ENCODE peak calls at places on chromosomes 7 and 10, in eight cellular contexts. One of them, this sample, is unnamed.

GRCh38 chr10:83886871-83887270 is 252.4 kb upstream of the GHITM start:
- DNase-seq in A549: no peak
- DNase-seq in activated CD4-positive, alpha-beta T cell treated with anti-CD3 and anti-CD28 coated beads for 4 hours: no peak
- DNase-seq in GM03348: no peak
- DNase-seq in skeletal muscle cell: no peak
- DNase-seq in adrenal gland: no peak
- DNase-seq in activated naive CD4-positive, alpha-beta T cell treated with Interleukin-2 at 50 U/mL for 16 hours: no peak
- DNase-seq in pancreas: no peak
- DNase-seq in this sample: no peak

GRCh38 chr7:2675256-2675764 is 12.7 kb upstream of the AMZ1 start:
- DNase-seq in pancreas: no peak
- DNase-seq in GM03348: no peak
- DNase-seq in activated CD4-positive, alpha-beta T cell treated with anti-CD3 and anti-CD28 coated beads for 4 hours: no peak
- DNase-seq in A549: no peak
- DNase-seq in adrenal gland: no peak
- DNase-seq in activated naive CD4-positive, alpha-beta T cell treated with Interleukin-2 at 50 U/mL for 16 hours: no peak
- DNase-seq in skeletal muscle cell: no peak
- DNase-seq in this sample: no peak

GRCh38 chr10:64086083-64086772 is 565.0 kb downstream of the REEP3 start:
- DNase-seq in activated CD4-positive, alpha-beta T cell treated with anti-CD3 and anti-CD28 coated beads for 4 hours: no peak
- DNase-seq in pancreas: no peak
- DNase-seq in activated naive CD4-positive, alpha-beta T cell treated with Interleukin-2 at 50 U/mL for 16 hours: no peak
- DNase-seq in skeletal muscle cell: no peak
- DNase-seq in A549: no peak
- DNase-seq in GM03348: no peak
- DNase-seq in adrenal gland: no peak
- DNase-seq in this sample: no peak

GRCh38 chr10:71575934-71576801 is 143.4 kb downstream of the C10orf105 start:
- DNase-seq in GM03348: no peak
- DNase-seq in skeletal muscle cell: no peak
- DNase-seq in A549: no peak
- DNase-seq in activated naive CD4-positive, alpha-beta T cell treated with Interleukin-2 at 50 U/mL for 16 hours: no peak
- DNase-seq in adrenal gland: no peak
- DNase-seq in activated CD4-positive, alpha-beta T cell treated with anti-CD3 and anti-CD28 coated beads for 4 hours: no peak
- DNase-seq in pancreas: no peak
- DNase-seq in this sample: no peak

GRCh38 chr10:99435986-99436633 is 5.7 kb upstream of the GOT1 start:
- DNase-seq in adrenal gland: no peak
- DNase-seq in pancreas: no peak
- DNase-seq in activated CD4-positive, alpha-beta T cell treated with anti-CD3 and anti-CD28 coated beads for 4 hours: no peak
- DNase-seq in skeletal muscle cell: no peak
- DNase-seq in A549: no peak
- DNase-seq in activated naive CD4-positive, alpha-beta T cell treated with Interleukin-2 at 50 U/mL for 16 hours: no peak
- DNase-seq in GM03348: peak
- DNase-seq in this sample: no peak

GRCh38 chr7:119472398-119473038 is 800.5 kb upstream of the KCND2 start:
- DNase-seq in skeletal muscle cell: no peak
- DNase-seq in activated naive CD4-positive, alpha-beta T cell treated with Interleukin-2 at 50 U/mL for 16 hours: no peak
- DNase-seq in activated CD4-positive, alpha-beta T cell treated with anti-CD3 and anti-CD28 coated beads for 4 hours: no peak
- DNase-seq in pancreas: peak
- DNase-seq in A549: no peak
- DNase-seq in adrenal gland: no peak
- DNase-seq in GM03348: no peak
- DNase-seq in this sample: no peak

GRCh38 chr7:112185005-112185834 is 21.0 kb downstream of the DOCK4 start:
- DNase-seq in activated naive CD4-positive, alpha-beta T cell treated with Interleukin-2 at 50 U/mL for 16 hours: no peak
- DNase-seq in skeletal muscle cell: no peak
- DNase-seq in GM03348: no peak
- DNase-seq in adrenal gland: no peak
- DNase-seq in A549: no peak
- DNase-seq in activated CD4-positive, alpha-beta T cell treated with anti-CD3 and anti-CD28 coated beads for 4 hours: no peak
- DNase-seq in pancreas: no peak
- DNase-seq in this sample: no peak

GRCh38 chr7:66699998-66700397 is 40.5 kb upstream of the RABGEF1 start:
- DNase-seq in A549: no peak
- DNase-seq in skeletal muscle cell: no peak
- DNase-seq in activated CD4-positive, alpha-beta T cell treated with anti-CD3 and anti-CD28 coated beads for 4 hours: no peak
- DNase-seq in GM03348: peak
- DNase-seq in pancreas: no peak
- DNase-seq in adrenal gland: peak
- DNase-seq in activated naive CD4-positive, alpha-beta T cell treated with Interleukin-2 at 50 U/mL for 16 hours: no peak
- DNase-seq in this sample: no peak

GRCh38 chr10:74244097-74244685 is 93.2 kb downstream of the ADK start:
- DNase-seq in pancreas: no peak
- DNase-seq in adrenal gland: no peak
- DNase-seq in GM03348: peak
- DNase-seq in A549: no peak
- DNase-seq in skeletal muscle cell: no peak
- DNase-seq in activated naive CD4-positive, alpha-beta T cell treated with Interleukin-2 at 50 U/mL for 16 hours: no peak
- DNase-seq in activated CD4-positive, alpha-beta T cell treated with anti-CD3 and anti-CD28 coated beads for 4 hours: peak
- DNase-seq in this sample: no peak

GRCh38 chr7:127550247-127550646 is 35.1 kb downstream of the GCC1 start:
- DNase-seq in pancreas: no peak
- DNase-seq in skeletal muscle cell: no peak
- DNase-seq in activated CD4-positive, alpha-beta T cell treated with anti-CD3 and anti-CD28 coated beads for 4 hours: no peak
- DNase-seq in GM03348: no peak
- DNase-seq in adrenal gland: no peak
- DNase-seq in A549: no peak
- DNase-seq in activated naive CD4-positive, alpha-beta T cell treated with Interleukin-2 at 50 U/mL for 16 hours: no peak
- DNase-seq in this sample: no peak

GRCh38 chr10:88270871-88271713 is 312.0 kb downstream of the RNLS start:
- DNase-seq in adrenal gland: peak
- DNase-seq in activated CD4-positive, alpha-beta T cell treated with anti-CD3 and anti-CD28 coated beads for 4 hours: peak
- DNase-seq in A549: no peak
- DNase-seq in activated naive CD4-positive, alpha-beta T cell treated with Interleukin-2 at 50 U/mL for 16 hours: peak
- DNase-seq in GM03348: peak
- DNase-seq in pancreas: no peak
- DNase-seq in skeletal muscle cell: no peak
- DNase-seq in this sample: no peak

GRCh38 chr10:53737132-53737531 is 964.5 kb upstream of the MBL2 start:
- DNase-seq in activated naive CD4-positive, alpha-beta T cell treated with Interleukin-2 at 50 U/mL for 16 hours: no peak
- DNase-seq in GM03348: no peak
- DNase-seq in skeletal muscle cell: no peak
- DNase-seq in adrenal gland: no peak
- DNase-seq in activated CD4-positive, alpha-beta T cell treated with anti-CD3 and anti-CD28 coated beads for 4 hours: no peak
- DNase-seq in pancreas: no peak
- DNase-seq in A549: no peak
- DNase-seq in this sample: no peak

GRCh38 chr7:33334349-33334748 is 205.0 kb downstream of the BBS9 start:
- DNase-seq in GM03348: peak
- DNase-seq in activated CD4-positive, alpha-beta T cell treated with anti-CD3 and anti-CD28 coated beads for 4 hours: no peak
- DNase-seq in A549: no peak
- DNase-seq in adrenal gland: no peak
- DNase-seq in activated naive CD4-positive, alpha-beta T cell treated with Interleukin-2 at 50 U/mL for 16 hours: no peak
- DNase-seq in skeletal muscle cell: no peak
- DNase-seq in pancreas: no peak
- DNase-seq in this sample: no peak

GRCh38 chr10:3811331-3811870 is 26.4 kb upstream of the KLF6 start:
- DNase-seq in skeletal muscle cell: peak
- DNase-seq in A549: no peak
- DNase-seq in pancreas: peak
- DNase-seq in activated naive CD4-positive, alpha-beta T cell treated with Interleukin-2 at 50 U/mL for 16 hours: peak
- DNase-seq in GM03348: peak
- DNase-seq in adrenal gland: no peak
- DNase-seq in activated CD4-positive, alpha-beta T cell treated with anti-CD3 and anti-CD28 coated beads for 4 hours: peak
- DNase-seq in this sample: no peak

GRCh38 chr10:103838095-103838395 is 17.3 kb downstream of the SH3PXD2A start:
- DNase-seq in A549: no peak
- DNase-seq in skeletal muscle cell: no peak
- DNase-seq in GM03348: no peak
- DNase-seq in pancreas: no peak
- DNase-seq in activated CD4-positive, alpha-beta T cell treated with anti-CD3 and anti-CD28 coated beads for 4 hours: no peak
- DNase-seq in adrenal gland: no peak
- DNase-seq in activated naive CD4-positive, alpha-beta T cell treated with Interleukin-2 at 50 U/mL for 16 hours: no peak
- DNase-seq in this sample: no peak

GRCh38 chr10:77144664-77145063 is 492.9 kb downstream of the KCNMA1 start:
- DNase-seq in activated naive CD4-positive, alpha-beta T cell treated with Interleukin-2 at 50 U/mL for 16 hours: no peak
- DNase-seq in GM03348: no peak
- DNase-seq in pancreas: no peak
- DNase-seq in adrenal gland: no peak
- DNase-seq in skeletal muscle cell: no peak
- DNase-seq in A549: no peak
- DNase-seq in activated CD4-positive, alpha-beta T cell treated with anti-CD3 and anti-CD28 coated beads for 4 hours: no peak
- DNase-seq in this sample: no peak

GRCh38 chr7:11212816-11213215 is 239.1 kb downstream of the PHF14 start:
- DNase-seq in adrenal gland: no peak
- DNase-seq in GM03348: no peak
- DNase-seq in activated naive CD4-positive, alpha-beta T cell treated with Interleukin-2 at 50 U/mL for 16 hours: no peak
- DNase-seq in pancreas: no peak
- DNase-seq in activated CD4-positive, alpha-beta T cell treated with anti-CD3 and anti-CD28 coated beads for 4 hours: no peak
- DNase-seq in A549: no peak
- DNase-seq in skeletal muscle cell: no peak
- DNase-seq in this sample: no peak

GRCh38 chr10:5584895-5585516 is 60.2 kb downstream of the CALML3 start:
- DNase-seq in GM03348: peak
- DNase-seq in pancreas: no peak
- DNase-seq in adrenal gland: no peak
- DNase-seq in activated CD4-positive, alpha-beta T cell treated with anti-CD3 and anti-CD28 coated beads for 4 hours: no peak
- DNase-seq in A549: peak
- DNase-seq in activated naive CD4-positive, alpha-beta T cell treated with Interleukin-2 at 50 U/mL for 16 hours: peak
- DNase-seq in skeletal muscle cell: no peak
- DNase-seq in this sample: no peak

GRCh38 chr7:111788426-111788825 is 226.1 kb upstream of the IMMP2L start:
- DNase-seq in activated CD4-positive, alpha-beta T cell treated with anti-CD3 and anti-CD28 coated beads for 4 hours: no peak
- DNase-seq in pancreas: no peak
- DNase-seq in adrenal gland: no peak
- DNase-seq in skeletal muscle cell: no peak
- DNase-seq in A549: no peak
- DNase-seq in activated naive CD4-positive, alpha-beta T cell treated with Interleukin-2 at 50 U/mL for 16 hours: no peak
- DNase-seq in GM03348: no peak
- DNase-seq in this sample: no peak

GRCh38 chr7:69708857-69709256 is 110.6 kb downstream of the AUTS2 start:
- DNase-seq in A549: peak
- DNase-seq in activated naive CD4-positive, alpha-beta T cell treated with Interleukin-2 at 50 U/mL for 16 hours: no peak
- DNase-seq in pancreas: no peak
- DNase-seq in activated CD4-positive, alpha-beta T cell treated with anti-CD3 and anti-CD28 coated beads for 4 hours: no peak
- DNase-seq in skeletal muscle cell: no peak
- DNase-seq in GM03348: peak
- DNase-seq in adrenal gland: peak
- DNase-seq in this sample: no peak

GRCh38 chr10:84900141-84900540 is 571.8 kb downstream of the CCSER2 start:
- DNase-seq in skeletal muscle cell: no peak
- DNase-seq in adrenal gland: no peak
- DNase-seq in pancreas: no peak
- DNase-seq in GM03348: no peak
- DNase-seq in activated CD4-positive, alpha-beta T cell treated with anti-CD3 and anti-CD28 coated beads for 4 hours: no peak
- DNase-seq in activated naive CD4-positive, alpha-beta T cell treated with Interleukin-2 at 50 U/mL for 16 hours: no peak
- DNase-seq in A549: no peak
- DNase-seq in this sample: no peak

GRCh38 chr7:50513166-50513871 is 51.9 kb downstream of the DDC start:
- DNase-seq in activated CD4-positive, alpha-beta T cell treated with anti-CD3 and anti-CD28 coated beads for 4 hours: no peak
- DNase-seq in adrenal gland: no peak
- DNase-seq in activated naive CD4-positive, alpha-beta T cell treated with Interleukin-2 at 50 U/mL for 16 hours: no peak
- DNase-seq in GM03348: no peak
- DNase-seq in skeletal muscle cell: no peak
- DNase-seq in pancreas: no peak
- DNase-seq in A549: no peak
- DNase-seq in this sample: no peak

GRCh38 chr7:40700653-40701475 is 566.1 kb downstream of the SUGCT start:
- DNase-seq in A549: no peak
- DNase-seq in pancreas: no peak
- DNase-seq in activated CD4-positive, alpha-beta T cell treated with anti-CD3 and anti-CD28 coated beads for 4 hours: no peak
- DNase-seq in GM03348: no peak
- DNase-seq in adrenal gland: no peak
- DNase-seq in activated naive CD4-positive, alpha-beta T cell treated with Interleukin-2 at 50 U/mL for 16 hours: no peak
- DNase-seq in skeletal muscle cell: peak
- DNase-seq in this sample: no peak

GRCh38 chr7:157904211-157904865 is 567.5 kb downstream of the DNAJB6 start:
- DNase-seq in pancreas: no peak
- DNase-seq in adrenal gland: no peak
- DNase-seq in GM03348: no peak
- DNase-seq in skeletal muscle cell: no peak
- DNase-seq in activated CD4-positive, alpha-beta T cell treated with anti-CD3 and anti-CD28 coated beads for 4 hours: no peak
- DNase-seq in A549: no peak
- DNase-seq in activated naive CD4-positive, alpha-beta T cell treated with Interleukin-2 at 50 U/mL for 16 hours: no peak
- DNase-seq in this sample: no peak

GRCh38 chr10:69464801-69465401 is 13.6 kb downstream of the TSPAN15 start:
- DNase-seq in GM03348: peak
- DNase-seq in activated CD4-positive, alpha-beta T cell treated with anti-CD3 and anti-CD28 coated beads for 4 hours: no peak
- DNase-seq in adrenal gland: peak
- DNase-seq in activated naive CD4-positive, alpha-beta T cell treated with Interleukin-2 at 50 U/mL for 16 hours: peak
- DNase-seq in skeletal muscle cell: no peak
- DNase-seq in A549: no peak
- DNase-seq in pancreas: no peak
- DNase-seq in this sample: no peak

GRCh38 chr7:84009051-84009450 is 185.5 kb downstream of the SEMA3A start:
- DNase-seq in activated CD4-positive, alpha-beta T cell treated with anti-CD3 and anti-CD28 coated beads for 4 hours: no peak
- DNase-seq in A549: no peak
- DNase-seq in skeletal muscle cell: no peak
- DNase-seq in adrenal gland: no peak
- DNase-seq in GM03348: peak
- DNase-seq in pancreas: no peak
- DNase-seq in activated naive CD4-positive, alpha-beta T cell treated with Interleukin-2 at 50 U/mL for 16 hours: no peak
- DNase-seq in this sample: no peak

GRCh38 chr7:106031271-106032029 is 68.4 kb downstream of the CDHR3 start:
- DNase-seq in activated naive CD4-positive, alpha-beta T cell treated with Interleukin-2 at 50 U/mL for 16 hours: no peak
- DNase-seq in GM03348: no peak
- DNase-seq in activated CD4-positive, alpha-beta T cell treated with anti-CD3 and anti-CD28 coated beads for 4 hours: no peak
- DNase-seq in adrenal gland: no peak
- DNase-seq in skeletal muscle cell: no peak
- DNase-seq in pancreas: no peak
- DNase-seq in A549: no peak
- DNase-seq in this sample: no peak

GRCh38 chr10:86480571-86480970 is 41.0 kb downstream of the WAPL start:
- DNase-seq in activated CD4-positive, alpha-beta T cell treated with anti-CD3 and anti-CD28 coated beads for 4 hours: no peak
- DNase-seq in adrenal gland: no peak
- DNase-seq in pancreas: no peak
- DNase-seq in skeletal muscle cell: no peak
- DNase-seq in GM03348: no peak
- DNase-seq in A549: no peak
- DNase-seq in activated naive CD4-positive, alpha-beta T cell treated with Interleukin-2 at 50 U/mL for 16 hours: no peak
- DNase-seq in this sample: no peak

GRCh38 chr10:87058171-87058570 is 36.5 kb downstream of the GLUD1 start:
- DNase-seq in GM03348: no peak
- DNase-seq in skeletal muscle cell: no peak
- DNase-seq in adrenal gland: no peak
- DNase-seq in activated naive CD4-positive, alpha-beta T cell treated with Interleukin-2 at 50 U/mL for 16 hours: no peak
- DNase-seq in activated CD4-positive, alpha-beta T cell treated with anti-CD3 and anti-CD28 coated beads for 4 hours: no peak
- DNase-seq in pancreas: no peak
- DNase-seq in A549: no peak
- DNase-seq in this sample: no peak

GRCh38 chr10:75685187-75685586 is 253.8 kb downstream of the LRMDA start:
- DNase-seq in activated CD4-positive, alpha-beta T cell treated with anti-CD3 and anti-CD28 coated beads for 4 hours: no peak
- DNase-seq in pancreas: no peak
- DNase-seq in A549: no peak
- DNase-seq in skeletal muscle cell: no peak
- DNase-seq in activated naive CD4-positive, alpha-beta T cell treated with Interleukin-2 at 50 U/mL for 16 hours: no peak
- DNase-seq in adrenal gland: no peak
- DNase-seq in GM03348: no peak
- DNase-seq in this sample: no peak

GRCh38 chr10:50271564-50272250 is 20.4 kb upstream of the ASAH2 start:
- DNase-seq in pancreas: no peak
- DNase-seq in GM03348: no peak
- DNase-seq in activated CD4-positive, alpha-beta T cell treated with anti-CD3 and anti-CD28 coated beads for 4 hours: no peak
- DNase-seq in adrenal gland: no peak
- DNase-seq in A549: no peak
- DNase-seq in skeletal muscle cell: no peak
- DNase-seq in activated naive CD4-positive, alpha-beta T cell treated with Interleukin-2 at 50 U/mL for 16 hours: no peak
- DNase-seq in this sample: no peak

GRCh38 chr7:139777948-139778841 is at the start of gene HIPK2:
- DNase-seq in activated naive CD4-positive, alpha-beta T cell treated with Interleukin-2 at 50 U/mL for 16 hours: peak
- DNase-seq in A549: peak
- DNase-seq in GM03348: peak
- DNase-seq in pancreas: peak
- DNase-seq in skeletal muscle cell: peak
- DNase-seq in adrenal gland: peak
- DNase-seq in activated CD4-positive, alpha-beta T cell treated with anti-CD3 and anti-CD28 coated beads for 4 hours: peak
- DNase-seq in this sample: peak

GRCh38 chr10:1661861-1662260 is 75.5 kb downstream of the ADARB2 start:
- DNase-seq in adrenal gland: no peak
- DNase-seq in A549: no peak
- DNase-seq in pancreas: no peak
- DNase-seq in GM03348: no peak
- DNase-seq in activated CD4-positive, alpha-beta T cell treated with anti-CD3 and anti-CD28 coated beads for 4 hours: no peak
- DNase-seq in skeletal muscle cell: no peak
- DNase-seq in activated naive CD4-positive, alpha-beta T cell treated with Interleukin-2 at 50 U/mL for 16 hours: no peak
- DNase-seq in this sample: no peak